ENCODE peak calls at places on chromosomes 3 and 15, in five cellular contexts. One of them, this sample, is unnamed. For H3K27me3 and H3K4me1, the result is how much of the 10 kb centered on the place peaks cover.

GRCh38 chr15:59594991-59595390 is 16.6 kb upstream of the GCNT3 start:
- DNase-seq in uterus: no peak
- DNase-seq in psoas muscle: no peak
- DNase-seq in heart left ventricle: no peak
- DNase-seq in left ventricle myocardium inferior: no peak
- DNase-seq in this sample: no peak

GRCh38 chr3:104588442-104588841 is 778.3 kb upstream of the ALCAM start:
- DNase-seq in uterus: no peak
- DNase-seq in psoas muscle: no peak
- DNase-seq in heart left ventricle: no peak
- DNase-seq in left ventricle myocardium inferior: no peak
- DNase-seq in this sample: no peak

GRCh38 chr15:51751687-51752683 is 588 bp downstream of the TMOD2 start:
- DNase-seq in uterus: peak
- DNase-seq in psoas muscle: peak
- DNase-seq in heart left ventricle: peak
- DNase-seq in left ventricle myocardium inferior: peak
- DNase-seq in this sample: peak

GRCh38 chr15:56752986-56753385 is 19.7 kb upstream of the ZNF280D start:
- DNase-seq in uterus: no peak
- DNase-seq in psoas muscle: no peak
- DNase-seq in heart left ventricle: no peak
- DNase-seq in left ventricle myocardium inferior: no peak
- DNase-seq in this sample: no peak

GRCh38 chr3:10706156-10707088 is 109.6 kb upstream of the SLC6A11 start:
- DNase-seq in uterus: no peak
- DNase-seq in psoas muscle: no peak
- DNase-seq in heart left ventricle: no peak
- DNase-seq in left ventricle myocardium inferior: no peak
- DNase-seq in this sample: no peak

GRCh38 chr3:14758893-14759292 is 59.9 kb upstream of the FGD5 start:
- DNase-seq in uterus: no peak
- DNase-seq in psoas muscle: no peak
- DNase-seq in heart left ventricle: no peak
- DNase-seq in left ventricle myocardium inferior: no peak
- DNase-seq in this sample: no peak

GRCh38 chr15:67805871-67806538 is 19.3 kb upstream of the SKOR1 start:
- DNase-seq in uterus: no peak
- DNase-seq in psoas muscle: no peak
- DNase-seq in heart left ventricle: no peak
- DNase-seq in left ventricle myocardium inferior: no peak
- DNase-seq in this sample: no peak

GRCh38 chr15:36924076-36924475 is 176.3 kb downstream of the MEIS2 start:
- DNase-seq in uterus: no peak
- DNase-seq in psoas muscle: no peak
- DNase-seq in heart left ventricle: no peak
- DNase-seq in left ventricle myocardium inferior: no peak
- DNase-seq in this sample: no peak

GRCh38 chr3:147385059-147386012 is 21.0 kb downstream of the ZIC4 start:
- DNase-seq in uterus: no peak
- DNase-seq in psoas muscle: no peak
- DNase-seq in heart left ventricle: no peak
- DNase-seq in left ventricle myocardium inferior: no peak
- DNase-seq in this sample: no peak
- H3K27me3 ChIP-seq in uterus: under half
- H3K27me3 ChIP-seq in psoas muscle: under half
- H3K27me3 ChIP-seq in heart left ventricle: half or more
- H3K27me3 ChIP-seq in left ventricle myocardium inferior: half or more
- H3K27me3 ChIP-seq in this sample: under half

DNA sequence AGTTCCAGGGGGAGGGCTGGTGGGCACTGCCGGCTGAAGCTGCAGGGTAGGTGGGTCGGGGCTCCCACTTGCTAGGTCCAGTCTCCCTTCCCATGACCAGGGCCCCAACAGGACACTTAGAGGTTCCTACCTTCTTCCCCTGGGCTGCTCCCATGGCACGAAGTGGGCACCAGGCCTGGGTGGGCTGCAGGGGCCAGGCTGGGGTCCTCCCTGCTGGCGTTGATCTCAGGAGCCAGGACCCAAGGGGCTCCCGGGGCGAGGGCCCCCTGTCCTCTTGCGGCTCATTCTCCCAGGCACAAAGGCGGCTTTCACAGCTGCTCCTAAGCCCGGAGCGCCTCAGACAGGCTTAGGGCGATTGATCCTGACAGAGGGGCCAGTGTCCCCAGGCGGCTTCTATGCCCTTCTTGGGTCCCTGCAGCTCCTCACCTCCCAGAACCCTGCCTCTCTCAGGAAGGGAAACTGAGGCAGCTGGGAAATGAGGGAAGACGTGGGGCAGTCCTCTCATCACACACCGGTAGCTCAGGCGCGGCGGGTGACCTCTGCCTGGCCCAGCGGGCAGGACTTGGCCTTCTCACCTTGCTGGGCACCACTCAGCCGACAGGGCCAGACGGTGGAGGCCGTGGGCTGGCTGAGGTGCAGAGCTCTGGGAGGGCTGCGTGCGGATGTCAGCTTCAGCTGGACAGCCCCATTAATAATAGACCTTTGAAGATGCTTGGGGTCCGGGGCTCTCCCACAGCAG is 39.6 kb downstream of the FAM3D start:
- DNase-seq in uterus: no peak
- DNase-seq in psoas muscle: no peak
- DNase-seq in heart left ventricle: peak
- DNase-seq in left ventricle myocardium inferior: no peak
- DNase-seq in this sample: no peak
- H3K27ac ChIP-seq in uterus: peak
- H3K27ac ChIP-seq in psoas muscle: no peak
- H3K27ac ChIP-seq in heart left ventricle: peak
- H3K27ac ChIP-seq in left ventricle myocardium inferior: peak
- H3K27ac ChIP-seq in this sample: peak

DNA sequence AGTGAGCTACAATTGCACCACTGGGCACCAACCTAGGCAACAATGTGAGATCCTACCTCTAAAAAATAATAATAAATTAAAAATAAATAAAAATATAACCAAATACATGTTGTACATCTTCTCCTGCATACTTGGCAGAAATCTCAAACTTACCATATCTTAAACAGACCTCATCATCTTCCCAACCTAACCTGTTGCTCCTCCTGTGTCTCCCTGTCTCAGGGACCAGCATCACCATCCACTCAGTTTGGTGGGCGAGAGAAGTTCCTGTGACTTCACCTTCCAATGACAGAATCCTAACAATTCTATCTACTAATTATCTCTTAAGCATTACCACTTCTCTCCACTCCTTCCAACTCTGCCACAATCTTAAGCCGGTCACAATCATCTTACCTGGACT is 3.3 kb downstream of the PIK3R4 start:
- DNase-seq in uterus: no peak
- DNase-seq in psoas muscle: no peak
- DNase-seq in heart left ventricle: no peak
- DNase-seq in left ventricle myocardium inferior: no peak
- DNase-seq in this sample: no peak
- H3K4me1 ChIP-seq in uterus: under half
- H3K4me1 ChIP-seq in psoas muscle: under half
- H3K4me1 ChIP-seq in heart left ventricle: under half
- H3K4me1 ChIP-seq in left ventricle myocardium inferior: half or more
- H3K4me1 ChIP-seq in this sample: under half

DNA sequence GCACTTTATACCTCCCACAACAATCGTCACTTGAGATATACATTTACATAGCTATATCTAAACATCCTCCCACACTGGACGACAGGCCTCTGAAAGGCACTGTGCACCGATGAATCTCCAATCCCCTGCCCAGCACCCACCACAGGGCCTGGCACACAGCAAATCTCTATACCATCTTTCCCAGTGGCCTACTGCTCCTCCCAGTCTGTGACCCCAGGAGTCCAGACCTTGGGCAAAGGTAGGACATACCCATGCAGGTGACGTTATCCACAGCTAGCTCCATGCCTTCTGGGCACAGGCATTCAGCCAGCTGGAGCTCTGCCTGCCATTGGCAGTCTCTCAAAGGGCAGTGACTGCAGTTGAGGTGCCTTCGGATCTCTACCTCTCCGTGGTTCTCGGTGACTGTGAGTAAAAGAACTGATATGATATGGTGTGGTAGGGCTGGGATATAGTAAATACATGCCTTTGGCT is 5.8 kb downstream of the LTK start:
- DNase-seq in uterus: no peak
- DNase-seq in psoas muscle: no peak
- DNase-seq in heart left ventricle: no peak
- DNase-seq in left ventricle myocardium inferior: peak
- DNase-seq in this sample: no peak
- H3K27me3 ChIP-seq in uterus: under half
- H3K27me3 ChIP-seq in psoas muscle: under half
- H3K27me3 ChIP-seq in heart left ventricle: under half
- H3K27me3 ChIP-seq in left ventricle myocardium inferior: under half
- H3K27me3 ChIP-seq in this sample: under half

GRCh38 chr3:101824691-101825090 is 24.6 kb upstream of the NFKBIZ start:
- DNase-seq in uterus: no peak
- DNase-seq in psoas muscle: no peak
- DNase-seq in heart left ventricle: no peak
- DNase-seq in left ventricle myocardium inferior: no peak
- DNase-seq in this sample: no peak
- H3K27ac ChIP-seq in uterus: peak
- H3K27ac ChIP-seq in psoas muscle: no peak
- H3K27ac ChIP-seq in heart left ventricle: no peak
- H3K27ac ChIP-seq in left ventricle myocardium inferior: no peak
- H3K27ac ChIP-seq in this sample: no peak